ENCODE peak calls at places on chromosome 9, in five cellular contexts. One of them, this sample, is unnamed.
A peak's percentile ranks its signal among the peaks of the same experiment; 100 is the strongest.

GRCh38 chr9:126532019-126532462 is 81.7 kb upstream of the LMX1B start:
- DNase-seq in activated CD8-positive, alpha-beta memory T cell treated with anti-CD3 and anti-CD28 coated beads for 1 hour: no peak
- DNase-seq in NB4: no peak
- DNase-seq in head of caudate nucleus: no peak
- DNase-seq in iPS-NIHi11: no peak
- DNase-seq in this sample: no peak

GRCh38 chr9:137064880-137065164 is 5.5 kb downstream of the SAPCD2 start:
- DNase-seq in iPS-NIHi11: no peak
- DNase-seq in NB4: no peak
- DNase-seq in head of caudate nucleus: no peak
- DNase-seq in activated CD8-positive, alpha-beta memory T cell treated with anti-CD3 and anti-CD28 coated beads for 1 hour: no peak
- DNase-seq in this sample: no peak

GRCh38 chr9:133842721-133843227 is 104.6 kb upstream of the SARDH start:
- DNase-seq in NB4: no peak
- DNase-seq in activated CD8-positive, alpha-beta memory T cell treated with anti-CD3 and anti-CD28 coated beads for 1 hour: no peak
- DNase-seq in iPS-NIHi11: no peak
- DNase-seq in head of caudate nucleus: no peak
- DNase-seq in this sample: no peak

GRCh38 chr9:84404095-84404686 is 63.6 kb upstream of the SLC28A3 start:
- DNase-seq in head of caudate nucleus: no peak
- DNase-seq in activated CD8-positive, alpha-beta memory T cell treated with anti-CD3 and anti-CD28 coated beads for 1 hour: no peak
- DNase-seq in NB4: peak; percentile 39
- DNase-seq in iPS-NIHi11: peak; percentile 86
- DNase-seq in this sample: peak; percentile 56

GRCh38 chr9:123418052-123418430 is 62.0 kb downstream of the CRB2 start:
- DNase-seq in iPS-NIHi11: no peak
- DNase-seq in head of caudate nucleus: no peak
- DNase-seq in NB4: no peak
- DNase-seq in activated CD8-positive, alpha-beta memory T cell treated with anti-CD3 and anti-CD28 coated beads for 1 hour: no peak
- DNase-seq in this sample: no peak

GRCh38 chr9:85740821-85741111 is 988 bp downstream of the AGTPBP1 start:
- DNase-seq in NB4: peak; percentile 90
- DNase-seq in iPS-NIHi11: no peak
- DNase-seq in head of caudate nucleus: no peak
- DNase-seq in activated CD8-positive, alpha-beta memory T cell treated with anti-CD3 and anti-CD28 coated beads for 1 hour: no peak
- DNase-seq in this sample: no peak

GRCh38 chr9:134500931-134501265 is 140.7 kb upstream of the COL5A1 start:
- DNase-seq in iPS-NIHi11: no peak
- DNase-seq in NB4: no peak
- DNase-seq in head of caudate nucleus: no peak
- DNase-seq in activated CD8-positive, alpha-beta memory T cell treated with anti-CD3 and anti-CD28 coated beads for 1 hour: no peak
- DNase-seq in this sample: no peak

GRCh38 chr9:137082925-137083290 is 3.9 kb upstream of the MAN1B1 start:
- DNase-seq in head of caudate nucleus: no peak
- DNase-seq in activated CD8-positive, alpha-beta memory T cell treated with anti-CD3 and anti-CD28 coated beads for 1 hour: no peak
- DNase-seq in iPS-NIHi11: no peak
- DNase-seq in NB4: no peak
- DNase-seq in this sample: no peak

GRCh38 chr9:20684035-20684864 is at the start of gene FOCAD:
- DNase-seq in iPS-NIHi11: peak; percentile 97
- DNase-seq in activated CD8-positive, alpha-beta memory T cell treated with anti-CD3 and anti-CD28 coated beads for 1 hour: peak; percentile 93
- DNase-seq in head of caudate nucleus: peak; percentile 97
- DNase-seq in NB4: peak; percentile 100
- DNase-seq in this sample: peak; percentile 99

GRCh38 chr9:6383551-6384225 is 29.3 kb upstream of the UHRF2 start:
- DNase-seq in head of caudate nucleus: no peak
- DNase-seq in iPS-NIHi11: no peak
- DNase-seq in NB4: no peak
- DNase-seq in activated CD8-positive, alpha-beta memory T cell treated with anti-CD3 and anti-CD28 coated beads for 1 hour: no peak
- DNase-seq in this sample: no peak

GRCh38 chr9:134399435-134400056 is 73.3 kb downstream of the RXRA start:
- DNase-seq in head of caudate nucleus: no peak
- DNase-seq in activated CD8-positive, alpha-beta memory T cell treated with anti-CD3 and anti-CD28 coated beads for 1 hour: no peak
- DNase-seq in iPS-NIHi11: peak; percentile 69
- DNase-seq in NB4: peak; percentile 64
- DNase-seq in this sample: no peak

GRCh38 chr9:116860509-116861120 is 173.5 kb downstream of the TRIM32 start:
- DNase-seq in iPS-NIHi11: peak; percentile 85
- DNase-seq in activated CD8-positive, alpha-beta memory T cell treated with anti-CD3 and anti-CD28 coated beads for 1 hour: no peak
- DNase-seq in NB4: peak; percentile 40
- DNase-seq in head of caudate nucleus: peak; percentile 63
- DNase-seq in this sample: peak; percentile 85

GRCh38 chr9:97508852-97509251 is 7.4 kb downstream of the TMOD1 start:
- DNase-seq in head of caudate nucleus: no peak
- DNase-seq in iPS-NIHi11: no peak
- DNase-seq in NB4: no peak
- DNase-seq in activated CD8-positive, alpha-beta memory T cell treated with anti-CD3 and anti-CD28 coated beads for 1 hour: no peak
- DNase-seq in this sample: no peak

GRCh38 chr9:79764377-79764776 is 192.6 kb downstream of the TLE4 start:
- DNase-seq in iPS-NIHi11: no peak
- DNase-seq in head of caudate nucleus: no peak
- DNase-seq in activated CD8-positive, alpha-beta memory T cell treated with anti-CD3 and anti-CD28 coated beads for 1 hour: no peak
- DNase-seq in NB4: no peak
- DNase-seq in this sample: no peak

This sample was measured in neural progenitor cell.